ENCODE peak calls at places on chromosomes 4 and X, in five cellular contexts. M is uterus, F is BE2C, J is HTR-8/SVneo, A is EH. X is an unnamed sample.

GRCh38 chr4:150173420-150173819 is 95.2 kb downstream of the DCLK2 start:
- DNase-seq in A (peak), M (no peak), F (no peak), J (no peak), X (no peak)

GRCh38 chr4:6469144-6469543 is 3.3 kb downstream of the PPP2R2C start:
- DNase-seq in A (no peak), J (no peak), M (no peak), F (no peak), X (no peak)

GRCh38 chr4:39609454-39609911 is 29.2 kb downstream of the SMIM14 start:
- DNase-seq in A (no peak), J (no peak), F (no peak), M (no peak), X (no peak)

GRCh38 chr4:119068529-119068962 is 67.1 kb upstream of the MYOZ2 start:
- DNase-seq in A (peak), F (no peak), M (peak), J (peak), X (no peak)

GRCh38 chr4:140085062-140085622 is 68.8 kb downstream of the MAML3 start:
- DNase-seq in A (peak), J (no peak), M (no peak), F (no peak), X (no peak)

GRCh38 chr4:5785806-5786680 is 75.0 kb downstream of the EVC start:
- DNase-seq in F (no peak), A (peak), J (no peak), M (no peak), X (no peak)

GRCh38 chr4:127364911-127365310 is 267.8 kb upstream of the INTU start:
- DNase-seq in M (no peak), A (no peak), F (no peak), J (no peak), X (no peak)

GRCh38 chr4:26950446-26950845 is 89.8 kb downstream of the STIM2 start:
- DNase-seq in J (no peak), F (no peak), M (no peak), A (no peak), X (no peak)

GRCh38 chr4:1763070-1763549 is 30.0 kb upstream of the FGFR3 start:
- DNase-seq in A (no peak), J (no peak), M (no peak), F (no peak), X (no peak)

GRCh38 chr4:90112715-90113114 is 14.5 kb upstream of the CCSER1 start:
- DNase-seq in M (no peak), A (no peak), F (no peak), J (no peak), X (no peak)

GRCh38 chr4:81459233-81459632 is 12.5 kb downstream of the RASGEF1B start:
- DNase-seq in J (no peak), F (no peak), A (no peak), M (no peak), X (no peak)

GRCh38 chr4:4554234-4554633 is 12.4 kb upstream of the STX18 start:
- DNase-seq in M (no peak), F (no peak), J (no peak), A (peak), X (no peak)

GRCh38 chr4:167218022-167218608 is 16.2 kb downstream of the SPOCK3 start:
- DNase-seq in J (no peak), F (no peak), A (no peak), M (no peak), X (peak)

GRCh38 chr4:82981116-82981515 is 29.5 kb downstream of the LIN54 start:
- DNase-seq in M (no peak), J (no peak), A (no peak), F (no peak), X (no peak)

GRCh38 chr4:110869862-110870577 is 247.1 kb upstream of the PITX2 start:
- DNase-seq in J (no peak), A (peak), M (no peak), F (no peak), X (no peak)

GRCh38 chrX:67543818-67544217 is at the start of gene AR:
- DNase-seq in A (peak), J (no peak), F (no peak), M (peak), X (peak)

GRCh38 chr4:38678078-38678477 is 14.1 kb downstream of the KLF3 start:
- DNase-seq in J (no peak), A (peak), M (no peak), F (no peak), X (no peak)

GRCh38 chr4:155071962-155072361 is 136.5 kb upstream of the NPY2R start:
- DNase-seq in M (no peak), A (no peak), J (no peak), F (peak), X (no peak)

GRCh38 chr4:610411-611261 is 14.7 kb upstream of the PDE6B start:
- DNase-seq in J (peak), M (no peak), F (no peak), A (peak), X (no peak)

GRCh38 chrX:44922980-44923379 is 50.0 kb downstream of the KDM6A start:
- DNase-seq in J (no peak), A (no peak), M (no peak), F (no peak), X (no peak)

GRCh38 chr4:57287687-57288604 is 177.8 kb upstream of the IGFBP7 start:
- DNase-seq in M (no peak), F (no peak), A (no peak), J (no peak), X (no peak)

GRCh38 chr4:185573651-185574199 is 38.4 kb upstream of the PDLIM3 start:
- DNase-seq in F (peak), J (peak), M (peak), A (peak), X (no peak)

GRCh38 chr4:136329042-136329662 is 1203.1 kb downstream of the PCDH18 start:
- DNase-seq in J (peak), M (no peak), F (no peak), A (no peak), X (no peak)

GRCh38 chr4:121484633-121485032 is 103.8 kb upstream of the QRFPR start:
- DNase-seq in J (peak), F (peak), M (peak), A (peak), X (no peak)

GRCh38 chr4:8731364-8731763 is 138.8 kb downstream of the CPZ start:
- DNase-seq in F (no peak), J (no peak), M (no peak), A (no peak), X (no peak)

GRCh38 chr4:38016698-38017097 is 56.5 kb downstream of the PTTG2 start:
- DNase-seq in F (no peak), M (peak), J (no peak), A (no peak), X (no peak)

GRCh38 chr4:7195138-7195510 is 2.8 kb downstream of the SORCS2 start:
- DNase-seq in F (no peak), M (no peak), J (no peak), A (no peak), X (no peak)

GRCh38 chrX:18377802-18378201 is 23.3 kb upstream of the SCML2 start:
- DNase-seq in M (no peak), F (peak), J (no peak), A (peak), X (no peak)

GRCh38 chr4:53942712-53943111 is 121.7 kb downstream of the CHIC2 start:
- DNase-seq in F (no peak), A (no peak), M (no peak), J (no peak), X (no peak)

GRCh38 chrX:65697173-65697572 is 29.7 kb downstream of the MSN start:
- DNase-seq in M (no peak), A (peak), F (no peak), J (no peak), X (no peak)

GRCh38 chr4:156889616-156890594 is 81.7 kb downstream of the PDGFC start:
- DNase-seq in J (no peak), A (peak), M (no peak), F (no peak), X (no peak)

GRCh38 chr4:6235901-6236625 is 33.6 kb upstream of the WFS1 start:
- DNase-seq in J (no peak), M (no peak), A (no peak), F (no peak), X (no peak)

X was measured in lung.